ENCODE peak calls at places on chromosome 2, in four cellular contexts. W, L, Z and J are unnamed samples.

GRCh38 chr2:26735096-26735495 is 29.0 kb upstream of the SLC35F6 start:
- DNase-seq in W (peak), L (no peak), Z (no peak), J (peak)

GRCh38 chr2:170152421-170152820 is 25.5 kb upstream of the MYO3B start:
- DNase-seq in W (no peak), L (no peak), Z (no peak), J (no peak)

GRCh38 chr2:85799215-85799956 is 45.6 kb downstream of the ATOH8 start:
- DNase-seq in W (no peak), L (no peak), Z (no peak), J (no peak)

GRCh38 chr2:60548844-60549243 is 4.6 kb downstream of the BCL11A start:
- DNase-seq in W (no peak), L (no peak), Z (no peak), J (no peak)

GRCh38 chr2:150309681-150310080 is 177.8 kb downstream of the RND3 start:
- DNase-seq in W (no peak), L (no peak), Z (no peak), J (no peak)

GRCh38 chr2:26870585-26871095 is 22.7 kb downstream of the DPYSL5 start:
- DNase-seq in W (no peak), L (no peak), Z (no peak), J (no peak)

GRCh38 chr2:240795468-240795867 is 24.6 kb downstream of the KIF1A start:
- DNase-seq in W (no peak), L (no peak), Z (no peak), J (no peak)

GRCh38 chr2:3523551-3524041 is 4.3 kb upstream of the ADI1 start:
- DNase-seq in W (no peak), L (no peak), Z (no peak), J (no peak)

GRCh38 chr2:11343626-11344341 is 652 bp downstream of the ROCK2 start:
- DNase-seq in W (no peak), L (no peak), Z (peak), J (no peak)

GRCh38 chr2:234917245-234917975 is 34.4 kb upstream of the SH3BP4 start:
- DNase-seq in W (no peak), L (no peak), Z (no peak), J (no peak)

GRCh38 chr2:235116885-235117492 is 165.2 kb downstream of the SH3BP4 start:
- DNase-seq in W (no peak), L (no peak), Z (no peak), J (no peak)

GRCh38 chr2:175579646-175580045 is 398.1 kb upstream of the ATP5MC3 start:
- DNase-seq in W (no peak), L (no peak), Z (no peak), J (no peak)

GRCh38 chr2:223101340-223102039 is 49.5 kb downstream of the KCNE4 start:
- DNase-seq in W (no peak), L (no peak), Z (no peak), J (no peak)

GRCh38 chr2:164840930-164841718 is 499 bp downstream of the COBLL1 start:
- DNase-seq in W (no peak), L (no peak), Z (no peak), J (no peak)

GRCh38 chr2:9703085-9703641 is 72.4 kb upstream of the YWHAQ start:
- DNase-seq in W (peak), L (no peak), Z (peak), J (peak)

GRCh38 chr2:105802587-105802986 is 57.9 kb downstream of the NCK2 start:
- DNase-seq in W (no peak), L (no peak), Z (no peak), J (no peak)

GRCh38 chr2:36425771-36426340 is 70.3 kb downstream of the CRIM1 start:
- DNase-seq in W (no peak), L (no peak), Z (no peak), J (no peak)

GRCh38 chr2:207372483-207372882 is 157.3 kb upstream of the CREB1 start:
- DNase-seq in W (no peak), L (no peak), Z (no peak), J (no peak)

GRCh38 chr2:142290931-142291330 is 160.1 kb upstream of the LRP1B start:
- DNase-seq in W (peak), L (no peak), Z (no peak), J (peak)

GRCh38 chr2:142682528-142682927 is 194.9 kb upstream of the KYNU start:
- DNase-seq in W (no peak), L (no peak), Z (no peak), J (no peak)

GRCh38 chr2:106185475-106186184 is 8.5 kb downstream of the UXS1 start:
- DNase-seq in W (no peak), L (no peak), Z (no peak), J (no peak)

GRCh38 chr2:19670303-19670702 is 231.5 kb downstream of the TTC32 start:
- DNase-seq in W (no peak), L (no peak), Z (no peak), J (no peak)

GRCh38 chr2:47867205-47867604 is 39.1 kb downstream of the FBXO11 start:
- DNase-seq in W (peak), L (no peak), Z (no peak), J (no peak)

GRCh38 chr2:102005989-102006885 is 14.5 kb downstream of the IL1R2 start:
- DNase-seq in W (peak), L (no peak), Z (no peak), J (no peak)

GRCh38 chr2:139495851-139496250 is 715.7 kb upstream of the NXPH2 start:
- DNase-seq in W (no peak), L (no peak), Z (no peak), J (no peak)